ENCODE peak calls at places on chromosomes 3 and 15, in ten cellular contexts. One of them, this sample, is unnamed.

GRCh38 chr3:196620228-196620627 is 19.3 kb upstream of the NRROS start:
- DNase-seq in GM12865: peak
- DNase-seq in heart right ventricle: no peak
- DNase-seq in Daoy: peak
- DNase-seq in activated CD8-positive, alpha-beta T cell treated with anti-CD3 and anti-CD28 coated beads for 36 hours: peak
- DNase-seq in NCI-H446 treated with DMSO at 0.1 percent for 48 hours: no peak
- DNase-seq in neuronal stem cell: peak
- DNase-seq in OCI-M1: no peak
- DNase-seq in ELR: peak
- DNase-seq in activated gamma-delta T cell: no peak
- DNase-seq in this sample: peak

GRCh38 chr3:14555835-14556234 is 15.7 kb upstream of the GRIP2 start:
- DNase-seq in GM12865: no peak
- DNase-seq in heart right ventricle: peak
- DNase-seq in Daoy: no peak
- DNase-seq in activated CD8-positive, alpha-beta T cell treated with anti-CD3 and anti-CD28 coated beads for 36 hours: no peak
- DNase-seq in NCI-H446 treated with DMSO at 0.1 percent for 48 hours: no peak
- DNase-seq in neuronal stem cell: no peak
- DNase-seq in OCI-M1: no peak
- DNase-seq in ELR: no peak
- DNase-seq in activated gamma-delta T cell: no peak
- DNase-seq in this sample: no peak

GRCh38 chr15:45319472-45320214 is 58.7 kb downstream of the GATM start:
- DNase-seq in GM12865: no peak
- DNase-seq in heart right ventricle: no peak
- DNase-seq in Daoy: no peak
- DNase-seq in activated CD8-positive, alpha-beta T cell treated with anti-CD3 and anti-CD28 coated beads for 36 hours: no peak
- DNase-seq in NCI-H446 treated with DMSO at 0.1 percent for 48 hours: no peak
- DNase-seq in neuronal stem cell: no peak
- DNase-seq in OCI-M1: no peak
- DNase-seq in ELR: no peak
- DNase-seq in activated gamma-delta T cell: no peak
- DNase-seq in this sample: no peak

GRCh38 chr3:59726279-59726678 is 676.5 kb upstream of the CFAP20DC start:
- DNase-seq in GM12865: peak
- DNase-seq in heart right ventricle: no peak
- DNase-seq in Daoy: no peak
- DNase-seq in activated CD8-positive, alpha-beta T cell treated with anti-CD3 and anti-CD28 coated beads for 36 hours: peak
- DNase-seq in NCI-H446 treated with DMSO at 0.1 percent for 48 hours: no peak
- DNase-seq in neuronal stem cell: no peak
- DNase-seq in OCI-M1: no peak
- DNase-seq in ELR: no peak
- DNase-seq in activated gamma-delta T cell: no peak
- DNase-seq in this sample: no peak

GRCh38 chr15:62719316-62719715 is 323.2 kb upstream of the TPM1 start:
- DNase-seq in GM12865: no peak
- DNase-seq in heart right ventricle: no peak
- DNase-seq in Daoy: no peak
- DNase-seq in activated CD8-positive, alpha-beta T cell treated with anti-CD3 and anti-CD28 coated beads for 36 hours: no peak
- DNase-seq in NCI-H446 treated with DMSO at 0.1 percent for 48 hours: no peak
- DNase-seq in neuronal stem cell: no peak
- DNase-seq in OCI-M1: no peak
- DNase-seq in ELR: peak
- DNase-seq in activated gamma-delta T cell: no peak
- DNase-seq in this sample: no peak

GRCh38 chr15:30791776-30792175 is 111.9 kb upstream of the FAN1 start:
- DNase-seq in GM12865: no peak
- DNase-seq in heart right ventricle: no peak
- DNase-seq in Daoy: no peak
- DNase-seq in activated CD8-positive, alpha-beta T cell treated with anti-CD3 and anti-CD28 coated beads for 36 hours: no peak
- DNase-seq in NCI-H446 treated with DMSO at 0.1 percent for 48 hours: no peak
- DNase-seq in neuronal stem cell: no peak
- DNase-seq in OCI-M1: no peak
- DNase-seq in ELR: no peak
- DNase-seq in activated gamma-delta T cell: no peak
- DNase-seq in this sample: no peak

GRCh38 chr15:70197945-70198361 is 100.2 kb upstream of the TLE3 start:
- DNase-seq in GM12865: peak
- DNase-seq in heart right ventricle: no peak
- DNase-seq in Daoy: no peak
- DNase-seq in activated CD8-positive, alpha-beta T cell treated with anti-CD3 and anti-CD28 coated beads for 36 hours: no peak
- DNase-seq in NCI-H446 treated with DMSO at 0.1 percent for 48 hours: no peak
- DNase-seq in neuronal stem cell: no peak
- DNase-seq in OCI-M1: no peak
- DNase-seq in ELR: no peak
- DNase-seq in activated gamma-delta T cell: no peak
- DNase-seq in this sample: peak

GRCh38 chr3:100107227-100107626 is 7.1 kb downstream of the FILIP1L start:
- DNase-seq in GM12865: no peak
- DNase-seq in heart right ventricle: no peak
- DNase-seq in Daoy: peak
- DNase-seq in activated CD8-positive, alpha-beta T cell treated with anti-CD3 and anti-CD28 coated beads for 36 hours: no peak
- DNase-seq in NCI-H446 treated with DMSO at 0.1 percent for 48 hours: no peak
- DNase-seq in neuronal stem cell: no peak
- DNase-seq in OCI-M1: no peak
- DNase-seq in ELR: peak
- DNase-seq in activated gamma-delta T cell: no peak
- DNase-seq in this sample: no peak

GRCh38 chr3:32844914-32845313 is 27.1 kb downstream of the TRIM71 start:
- DNase-seq in GM12865: no peak
- DNase-seq in heart right ventricle: no peak
- DNase-seq in Daoy: no peak
- DNase-seq in activated CD8-positive, alpha-beta T cell treated with anti-CD3 and anti-CD28 coated beads for 36 hours: no peak
- DNase-seq in NCI-H446 treated with DMSO at 0.1 percent for 48 hours: no peak
- DNase-seq in neuronal stem cell: no peak
- DNase-seq in OCI-M1: no peak
- DNase-seq in ELR: no peak
- DNase-seq in activated gamma-delta T cell: no peak
- DNase-seq in this sample: no peak

GRCh38 chr3:165854696-165855095 is 17.5 kb upstream of the BCHE start:
- DNase-seq in GM12865: peak
- DNase-seq in heart right ventricle: no peak
- DNase-seq in Daoy: no peak
- DNase-seq in activated CD8-positive, alpha-beta T cell treated with anti-CD3 and anti-CD28 coated beads for 36 hours: no peak
- DNase-seq in NCI-H446 treated with DMSO at 0.1 percent for 48 hours: peak
- DNase-seq in neuronal stem cell: no peak
- DNase-seq in OCI-M1: peak
- DNase-seq in ELR: peak
- DNase-seq in activated gamma-delta T cell: no peak
- DNase-seq in this sample: no peak

GRCh38 chr3:13072239-13073041 is 789 bp downstream of the IQSEC1 start:
- DNase-seq in GM12865: peak
- DNase-seq in heart right ventricle: peak
- DNase-seq in Daoy: peak
- DNase-seq in activated CD8-positive, alpha-beta T cell treated with anti-CD3 and anti-CD28 coated beads for 36 hours: peak
- DNase-seq in NCI-H446 treated with DMSO at 0.1 percent for 48 hours: no peak
- DNase-seq in neuronal stem cell: no peak
- DNase-seq in OCI-M1: no peak
- DNase-seq in ELR: no peak
- DNase-seq in activated gamma-delta T cell: no peak
- DNase-seq in this sample: no peak

GRCh38 chr3:116929534-116930222 is 220.1 kb downstream of the TUSC7 start:
- DNase-seq in GM12865: peak
- DNase-seq in heart right ventricle: no peak
- DNase-seq in Daoy: no peak
- DNase-seq in activated CD8-positive, alpha-beta T cell treated with anti-CD3 and anti-CD28 coated beads for 36 hours: no peak
- DNase-seq in NCI-H446 treated with DMSO at 0.1 percent for 48 hours: no peak
- DNase-seq in neuronal stem cell: no peak
- DNase-seq in OCI-M1: no peak
- DNase-seq in ELR: peak
- DNase-seq in activated gamma-delta T cell: no peak
- DNase-seq in this sample: no peak

This sample was measured in upper lobe of left lung.